ENCODE peak calls at places on chromosomes 11 and 22, in nine cellular contexts. D is thoracic aorta, K is LNCaP clone FGC, P is AG10803, G is NB4, L is neural progenitor cell, W is stomach, N is HCT116, R is fibroblast of lung. A is an unnamed sample.

GRCh38 chr22:40486962-40487602 is 116.7 kb downstream of the SGSM3 start:
- DNase-seq in N (no peak), L (no peak), D (no peak), W (no peak), G (no peak), P (no peak), K (no peak), R (no peak), A (no peak)

GRCh38 chr11:103849366-103849765 is 187.1 kb upstream of the DDI1 start:
- DNase-seq in P (peak), L (no peak), G (no peak), W (no peak), N (no peak), D (no peak), K (no peak), R (no peak), A (no peak)

GRCh38 chr11:19519912-19520641 is 192.6 kb upstream of the NAV2 start:
- DNase-seq in K (no peak), W (peak), G (no peak), L (peak), P (no peak), R (peak), N (no peak), D (no peak), A (no peak)

GRCh38 chr11:84905411-84905810 is 721.7 kb downstream of the DLG2 start:
- DNase-seq in N (no peak), R (peak), G (no peak), D (no peak), W (no peak), P (peak), K (no peak), L (no peak), A (no peak)

GRCh38 chr11:369336-370018 is at the start of gene B4GALNT4:
- DNase-seq in G (no peak), N (no peak), K (no peak), D (no peak), P (no peak), L (peak), W (no peak), R (no peak), A (no peak)

GRCh38 chr22:30212363-30212995 is 34.1 kb downstream of the LIF start:
- DNase-seq in K (peak), G (peak), D (no peak), W (peak), R (peak), P (peak), L (no peak), N (peak), A (peak)

GRCh38 chr22:38267086-38267485 is 5.7 kb downstream of the TMEM184B start:
- DNase-seq in W (no peak), G (peak), N (no peak), P (no peak), R (no peak), K (no peak), L (no peak), D (no peak), A (no peak)

GRCh38 chr11:117595440-117595839 is 201.6 kb downstream of the DSCAML1 start:
- DNase-seq in N (peak), P (no peak), G (no peak), K (no peak), D (no peak), W (no peak), L (no peak), R (no peak), A (no peak)

GRCh38 chr22:49413551-49413950 is 414.1 kb downstream of the BRD1 start:
- DNase-seq in G (no peak), K (no peak), P (no peak), N (no peak), L (peak), R (no peak), D (no peak), W (no peak), A (no peak)

GRCh38 chr22:41542224-41542623 is 2.0 kb downstream of the POLR3H start:
- DNase-seq in D (no peak), N (no peak), P (no peak), K (no peak), G (no peak), L (no peak), R (no peak), W (no peak), A (no peak)

GRCh38 chr22:27576413-27576812 is 225.1 kb downstream of the MN1 start:
- DNase-seq in P (no peak), W (no peak), N (no peak), D (no peak), L (no peak), R (no peak), G (no peak), K (no peak), A (no peak)

GRCh38 chr22:27991586-27992293 is 72.7 kb upstream of the PITPNB start:
- DNase-seq in L (no peak), D (no peak), G (no peak), P (no peak), W (peak), N (no peak), R (no peak), K (no peak), A (no peak)

GRCh38 chr11:58762284-58763119 is 30.8 kb upstream of the GLYAT start:
- DNase-seq in R (no peak), G (no peak), D (no peak), L (no peak), K (no peak), N (no peak), W (no peak), P (no peak), A (no peak)

GRCh38 chr11:70319694-70320093 is 49.2 kb downstream of the PPFIA1 start:
- DNase-seq in R (no peak), L (peak), W (no peak), K (no peak), N (no peak), G (no peak), D (no peak), P (no peak), A (no peak)

DNA sequence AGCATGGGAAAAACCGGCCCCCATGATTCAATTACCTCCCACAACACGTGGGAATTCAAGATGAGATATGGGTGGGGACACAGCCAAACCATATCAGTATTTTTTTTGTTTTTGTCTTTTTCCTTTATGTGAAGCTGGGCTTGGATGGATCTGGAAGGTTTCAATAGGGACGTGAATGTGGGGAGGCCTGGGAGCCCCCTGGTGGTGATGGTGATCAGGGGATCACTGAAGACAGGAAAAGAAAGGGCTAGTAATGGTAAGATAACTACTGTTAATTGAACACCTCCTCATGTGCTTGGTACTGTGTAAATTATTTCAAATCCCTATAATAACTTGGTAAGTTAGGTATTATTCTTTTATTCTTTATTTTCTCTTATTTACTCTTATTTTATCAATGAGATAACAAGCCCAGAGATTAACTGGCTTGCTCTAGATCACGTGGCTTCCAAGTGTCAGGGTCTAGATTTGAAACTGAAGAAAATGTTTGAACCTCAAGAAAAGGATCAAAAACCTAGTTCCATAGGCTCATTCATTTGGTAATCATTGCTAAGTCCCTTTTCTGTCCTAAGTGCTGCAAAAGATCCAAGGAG is 364.2 kb downstream of the TENM4 start:
- DNase-seq in D (no peak), K (no peak), N (peak), G (peak), P (peak), L (peak), W (peak), R (no peak), A (no peak)
- TF ChIP-seq CTCF in D (peak), K (peak), N (peak), G (peak), P (peak), L (peak), W (peak), R (peak), A (peak)

GRCh38 chr22:31945971-31946680 is 1.8 kb downstream of the YWHAH start:
- DNase-seq in G (peak), R (no peak), D (no peak), P (no peak), W (no peak), N (no peak), L (peak), K (no peak), A (no peak)

GRCh38 chr22:31943976-31944699 is at the start of gene YWHAH:
- DNase-seq in P (peak), G (peak), D (peak), R (peak), N (peak), W (peak), K (peak), L (peak), A (peak)

GRCh38 chr22:31943206-31943975 is 944 bp upstream of the YWHAH start:
- DNase-seq in K (no peak), N (no peak), W (no peak), R (no peak), D (no peak), L (no peak), P (no peak), G (no peak), A (no peak)

GRCh38 chr22:31945478-31945815 is 1.1 kb downstream of the YWHAH start:
- DNase-seq in R (no peak), K (no peak), L (no peak), D (no peak), P (no peak), W (no peak), N (no peak), G (peak), A (no peak)

DNA sequence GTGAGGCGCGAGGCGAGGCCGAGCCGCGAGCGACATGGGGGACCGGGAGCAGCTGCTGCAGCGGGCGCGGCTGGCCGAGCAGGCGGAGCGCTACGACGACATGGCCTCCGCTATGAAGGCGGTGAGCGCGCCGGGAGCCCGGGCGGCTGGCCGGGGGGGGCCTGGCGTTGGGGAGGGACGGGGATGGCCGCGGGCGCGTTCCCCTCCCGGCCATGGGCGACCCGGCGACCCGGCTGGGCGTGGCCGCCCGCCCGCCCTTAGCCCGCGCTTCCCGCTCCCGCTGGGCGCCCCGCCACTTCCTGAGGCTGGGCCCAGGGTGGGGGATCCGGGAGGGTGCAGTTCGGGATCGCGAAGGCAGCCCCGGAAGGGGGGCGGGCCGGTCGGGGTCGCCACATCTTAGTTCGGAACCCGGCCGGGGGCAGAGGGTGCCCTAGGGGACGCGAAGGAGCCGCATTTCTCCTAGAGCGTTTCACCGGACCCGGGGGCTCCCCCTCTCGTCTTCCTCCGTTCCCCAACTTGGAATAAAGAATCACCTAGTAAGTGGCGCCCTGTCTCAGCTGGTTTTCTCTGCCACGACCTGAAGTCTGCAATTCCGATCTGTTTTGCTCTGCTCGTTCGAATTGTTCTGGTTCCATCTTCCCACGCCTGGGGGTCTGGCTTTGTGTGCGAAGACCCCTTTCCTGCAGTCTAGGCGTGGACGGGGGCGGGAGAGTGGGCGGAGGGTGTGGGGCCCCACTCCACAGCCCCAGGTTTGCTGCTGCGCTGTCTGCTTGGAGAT is 554 bp downstream of the YWHAH start:
- DNase-seq in G (peak), K (no peak), R (peak), L (no peak), N (no peak), W (peak), D (no peak), P (no peak), A (no peak)
- TF ChIP-seq CTCF in G (no peak), K (no peak), R (no peak), L (no peak), N (no peak), W (no peak), D (no peak), P (peak), A (peak)

GRCh38 chr22:45064313-45065268 is 54.8 kb upstream of the PHF21B start:
- DNase-seq in D (no peak), P (peak), L (no peak), R (peak), G (peak), K (no peak), N (no peak), W (no peak), A (peak)

GRCh38 chr22:45065726-45066125 is 55.9 kb upstream of the PHF21B start:
- DNase-seq in K (no peak), W (no peak), N (no peak), R (no peak), D (no peak), P (no peak), L (no peak), G (peak), A (no peak)

GRCh38 chr22:45058622-45058912 is 48.8 kb upstream of the PHF21B start:
- DNase-seq in N (no peak), R (no peak), P (no peak), D (no peak), L (no peak), W (no peak), K (no peak), G (no peak), A (no peak)

GRCh38 chr22:45059296-45059695 is 49.5 kb upstream of the PHF21B start:
- DNase-seq in G (no peak), W (no peak), D (no peak), L (no peak), R (no peak), P (no peak), K (no peak), N (no peak), A (no peak)

GRCh38 chr22:45061332-45061731 is 51.5 kb upstream of the PHF21B start:
- DNase-seq in R (no peak), D (no peak), N (no peak), P (no peak), W (no peak), G (no peak), K (no peak), L (no peak), A (no peak)
- TF ChIP-seq CTCF in R (no peak), D (no peak), N (no peak), P (no peak), W (no peak), G (no peak), K (no peak), L (no peak), A (no peak)

GRCh38 chr11:36289226-36289852 is at the start of gene COMMD9:
- DNase-seq in L (peak), D (peak), R (peak), W (peak), N (peak), K (peak), P (peak), G (peak), A (peak)

GRCh38 chr11:36296925-36297604 is 977 bp downstream of the PRR5L start:
- DNase-seq in P (peak), L (no peak), R (peak), K (no peak), D (no peak), N (no peak), G (peak), W (no peak), A (peak)

GRCh38 chr11:36295926-36296325 is at the start of gene PRR5L:
- DNase-seq in K (no peak), R (no peak), N (no peak), P (no peak), G (no peak), W (no peak), D (no peak), L (peak), A (no peak)

GRCh38 chr11:36288442-36289225 is 590 bp downstream of the COMMD9 start:
- DNase-seq in R (no peak), W (no peak), K (no peak), N (no peak), P (no peak), L (no peak), D (no peak), G (peak), A (no peak)

DNA sequence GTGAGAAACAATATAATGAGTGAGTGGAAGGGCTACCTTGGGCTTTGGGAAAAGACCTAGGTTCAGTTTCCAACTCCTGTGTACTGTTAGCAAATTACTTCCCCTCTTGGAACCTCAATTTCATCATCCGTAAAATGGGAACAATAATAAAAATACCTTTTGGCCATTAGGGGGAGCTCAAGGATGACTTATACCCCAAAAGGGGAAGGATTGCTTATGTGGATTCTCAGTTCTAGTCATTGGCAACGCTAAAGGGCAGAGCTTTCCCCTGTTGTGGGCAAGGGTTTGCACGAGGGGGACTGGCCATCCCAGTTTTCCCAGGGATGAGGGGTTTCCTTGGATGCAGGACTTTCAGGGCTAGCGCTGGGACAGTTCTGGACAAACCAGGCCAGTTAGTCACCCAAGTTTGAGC is 3.1 kb upstream of the COMMD9 start:
- DNase-seq in P (peak), K (no peak), R (peak), D (no peak), W (no peak), G (peak), L (peak), N (peak), A (peak)
- TF ChIP-seq CTCF in P (peak), K (peak), R (peak), D (peak), W (no peak), G (peak), L (peak), N (peak), A (peak)

GRCh38 chr11:65932558-65932919 is 12.7 kb upstream of the TSGA10IP start:
- DNase-seq in N (no peak), W (no peak), K (no peak), P (peak), G (peak), D (no peak), R (peak), L (peak), A (peak)
- TF ChIP-seq CTCF in N (no peak), W (no peak), K (no peak), P (no peak), G (no peak), D (no peak), R (no peak), L (peak), A (peak)

GRCh38 chr11:116079580-116079979 is 575.4 kb upstream of the CADM1 start:
- DNase-seq in D (no peak), P (no peak), N (no peak), R (no peak), L (no peak), K (no peak), W (no peak), G (no peak), A (no peak)

GRCh38 chr11:116073854-116074837 is 569.9 kb upstream of the CADM1 start:
- DNase-seq in W (no peak), G (peak), R (no peak), L (peak), K (no peak), D (no peak), N (no peak), P (no peak), A (no peak)

GRCh38 chr11:116077092-116077491 is 572.9 kb upstream of the CADM1 start:
- DNase-seq in P (no peak), K (no peak), G (no peak), D (no peak), W (no peak), R (no peak), L (no peak), N (no peak), A (no peak)

GRCh38 chr11:116082256-116082655 is 578.0 kb upstream of the CADM1 start:
- DNase-seq in N (no peak), D (no peak), K (no peak), W (no peak), L (no peak), P (no peak), G (no peak), R (no peak), A (no peak)

DNA sequence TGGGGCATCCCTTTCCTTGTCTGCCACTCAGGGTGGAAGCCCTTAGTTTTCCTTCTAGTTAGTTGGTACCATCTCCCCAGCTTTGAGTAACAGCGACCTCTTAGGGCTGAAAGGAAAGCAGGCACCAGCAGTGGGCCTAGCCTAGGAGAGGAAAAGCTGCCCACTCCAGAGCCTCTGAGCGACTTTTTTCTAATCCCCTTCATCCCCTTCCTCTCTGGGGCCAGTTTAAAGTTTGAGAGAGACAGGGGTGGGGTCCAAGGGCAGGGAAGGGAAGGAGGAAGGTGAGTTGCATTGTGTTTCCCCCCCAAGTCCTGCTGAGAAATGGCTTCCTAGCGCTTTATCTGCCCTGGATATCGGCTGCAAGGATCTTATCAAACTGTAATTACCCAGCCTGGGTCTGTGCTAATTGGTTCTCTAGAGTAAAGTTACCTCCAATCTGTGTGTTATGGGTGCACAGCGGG is 573.9 kb upstream of the CADM1 start:
- DNase-seq in N (no peak), G (peak), P (no peak), R (peak), D (no peak), W (no peak), L (peak), K (no peak), A (no peak)
- TF ChIP-seq CTCF in N (no peak), G (peak), P (peak), R (peak), D (no peak), W (no peak), L (peak), K (peak), A (no peak)

DNA sequence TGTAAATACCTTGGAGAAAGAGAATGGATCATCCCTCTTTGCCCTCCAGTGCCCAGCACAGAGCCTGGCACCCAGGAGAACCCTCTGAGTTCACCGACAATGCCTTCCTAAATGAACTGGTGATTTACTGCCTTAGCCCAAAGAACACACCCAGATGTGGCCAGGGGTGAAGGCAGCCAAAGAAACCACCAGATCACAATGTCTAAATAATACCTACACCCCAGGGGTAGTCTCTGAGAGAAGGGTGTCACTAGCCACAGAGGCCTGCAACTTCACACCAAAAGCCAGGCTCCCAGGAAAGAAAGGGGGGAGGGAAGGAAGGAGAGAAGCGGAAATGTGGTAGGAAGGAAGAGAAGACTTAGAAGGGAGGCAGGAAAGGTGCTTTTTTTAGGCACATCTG is 65.7 kb downstream of the RPL27A start:
- DNase-seq in D (no peak), L (no peak), N (no peak), W (no peak), P (no peak), K (no peak), G (no peak), R (no peak), A (no peak)
- TF ChIP-seq CTCF in D (no peak), L (no peak), N (no peak), W (no peak), P (no peak), K (no peak), G (no peak), R (no peak), A (no peak)